ENCODE peak calls at places on chromosomes 12 and 14, in four cellular contexts. C is NCI-H1436, I is COLO829, R is HCEC 1CT. Y is an unnamed sample.

GRCh38 chr14:100487304-100487703 is 99.9 kb downstream of the BEGAIN start:
- DNase-seq in C (no peak), I (no peak), R (no peak), Y (no peak)

GRCh38 chr14:80638620-80639215 is 302.8 kb downstream of the CEP128 start:
- DNase-seq in C (no peak), R (peak), I (peak), Y (no peak)

GRCh38 chr12:110689601-110690430 is 901 bp upstream of the HVCN1 start:
- DNase-seq in R (no peak), I (no peak), C (no peak), Y (peak)

GRCh38 chr14:68255697-68256178 is 436.2 kb downstream of the RAD51B start:
- DNase-seq in C (no peak), I (no peak), R (peak), Y (no peak)

GRCh38 chr14:75259510-75259855 is 19.1 kb upstream of the FOS start:
- DNase-seq in I (no peak), R (peak), C (no peak), Y (no peak)

GRCh38 chr12:77231548-77231947 is 166.2 kb upstream of the E2F7 start:
- DNase-seq in I (no peak), R (peak), C (no peak), Y (no peak)

GRCh38 chr14:105326891-105327694 is 12.5 kb downstream of the PACS2 start:
- DNase-seq in C (no peak), R (no peak), I (no peak), Y (no peak)

GRCh38 chr12:69553626-69554248 is 31.5 kb upstream of the CCT2 start:
- DNase-seq in I (peak), R (peak), C (peak), Y (peak)

GRCh38 chr14:55356913-55357312 is 54.7 kb downstream of the ATG14 start:
- DNase-seq in R (no peak), I (no peak), C (no peak), Y (no peak)

GRCh38 chr14:69873877-69874780 is 5.1 kb upstream of the SMOC1 start:
- DNase-seq in C (no peak), I (no peak), R (peak), Y (no peak)

GRCh38 chr14:50000215-50001145 is 107.6 kb downstream of the ARF6 start:
- DNase-seq in C (no peak), I (peak), R (peak), Y (no peak)

Y was measured in HAP-1.